ENCODE peak calls at places on chromosomes 13 and 19, in ten cellular contexts. K is amygdala; Y is uterus; N is neural progenitor cell; R is activated CD8-positive, alpha-beta memory T cell treated with anti-CD3 and anti-CD28 coated beads, Interleukin-2, amount 10 ng/mL, durations not matched to agents 7 days and 5 days; J is stimulated activated effector memory CD8-positive, alpha-beta T cell treated with anti-CD3 and anti-CD28 coated beads, Interleukin-12 subunit alpha, Interleukin-12 subunit beta, amount 100 ng/mL, for 72 hours; L is tibial artery; S is aorta; G is H9; F is AG09319. H is an unnamed sample.

GRCh38 chr19:29537181-29537580 is 11.4 kb downstream of the VSTM2B start:
- DNase-seq in K (no peak), J (no peak), F (no peak), N (no peak), Y (no peak), L (no peak), R (peak), S (no peak), G (peak), H (no peak)

GRCh38 chr13:31328549-31329229 is 128.9 kb downstream of the B3GLCT start:
- DNase-seq in F (no peak), G (no peak), K (no peak), R (no peak), N (no peak), Y (no peak), S (no peak), J (no peak), L (no peak), H (no peak)

GRCh38 chr13:87094646-87095045 is 576.5 kb upstream of the SLITRK5 start:
- DNase-seq in R (no peak), Y (no peak), S (no peak), L (no peak), N (peak), K (no peak), G (no peak), J (no peak), F (no peak), H (peak)

GRCh38 chr13:20499986-20500385 is 25.7 kb downstream of the CRYL1 start:
- DNase-seq in G (no peak), R (no peak), J (no peak), N (no peak), Y (no peak), L (no peak), F (no peak), K (no peak), S (no peak), H (no peak)

GRCh38 chr19:19366691-19367396 is 38.6 kb upstream of the GATAD2A start:
- DNase-seq in Y (peak), R (peak), K (no peak), J (peak), N (peak), L (peak), S (peak), F (no peak), G (peak), H (peak)

GRCh38 chr19:34667349-34668076 is 9.4 kb downstream of the SCGB2B2 start:
- DNase-seq in L (no peak), K (no peak), R (no peak), G (peak), Y (no peak), N (no peak), F (no peak), J (no peak), S (no peak), H (no peak)

GRCh38 chr13:31499274-31499673 is 240.1 kb upstream of the RXFP2 start:
- DNase-seq in J (no peak), K (no peak), S (no peak), N (no peak), L (no peak), R (no peak), Y (no peak), G (no peak), F (no peak), H (no peak)

GRCh38 chr13:73984949-73985691 is 149.1 kb downstream of the KLF12 start:
- DNase-seq in F (no peak), J (no peak), K (no peak), R (peak), L (no peak), S (no peak), N (no peak), G (no peak), Y (no peak), H (no peak)

GRCh38 chr19:3607398-3608078 is 863 bp upstream of the TBXA2R start:
- DNase-seq in F (no peak), S (peak), J (no peak), R (peak), N (peak), K (no peak), G (peak), Y (peak), L (no peak), H (peak)